ENCODE peak calls at places on chromosomes 3 and 15, in ten cellular contexts. O is endothelial cell, P is right atrium auricular region, I is GM13977, W is fibroblast of villous mesenchyme, E is endothelial cell of umbilical vein, D is mucosa of descending colon, A is PC-3, R is mammary epithelial cell, C is A549. B is an unnamed sample.

GRCh38 chr15:90994059-90994416 is 297 bp downstream of the PRC1 start:
- DNase-seq in A (no peak), W (no peak), E (no peak), O (peak; percentile 31), I (peak; percentile 38), P (no peak), C (no peak), D (no peak), R (peak; percentile 9), B (no peak)

GRCh38 chr3:196624907-196625306 is 14.6 kb upstream of the NRROS start:
- DNase-seq in A (no peak), D (peak; percentile 56), I (no peak), C (no peak), W (no peak), P (no peak), E (no peak), O (no peak), R (no peak), B (no peak)

GRCh38 chr3:189853906-189854305 is 222.7 kb downstream of the TP63 start:
- DNase-seq in O (no peak), W (no peak), A (no peak), I (no peak), E (no peak), C (no peak), P (no peak), R (no peak), D (no peak), B (no peak)

GRCh38 chr3:182315313-182315712 is 478.0 kb upstream of the ATP11B start:
- DNase-seq in E (no peak), I (no peak), A (no peak), W (no peak), D (no peak), P (no peak), O (no peak), R (no peak), C (no peak), B (no peak)

GRCh38 chr3:3237979-3238378 is 58.5 kb upstream of the CRBN start:
- DNase-seq in D (no peak), A (no peak), E (no peak), I (no peak), R (no peak), C (no peak), W (no peak), O (no peak), P (no peak), B (no peak)

GRCh38 chr3:72679540-72680198 is 168.6 kb downstream of the SHQ1 start:
- DNase-seq in A (no peak), C (no peak), I (peak; percentile 36), W (no peak), R (peak; percentile 40), P (no peak), O (no peak), E (no peak), D (no peak), B (no peak)

GRCh38 chr3:15796771-15797599 is 794 bp downstream of the ANKRD28 start:
- DNase-seq in E (peak; percentile 82), I (no peak), D (no peak), W (peak; percentile 69), A (peak; percentile 71), C (peak; percentile 25), O (no peak), R (peak; percentile 75), P (no peak), B (no peak)

GRCh38 chr3:148873270-148873927 is 8.3 kb downstream of the CPA3 start:
- DNase-seq in P (no peak), I (no peak), R (no peak), O (no peak), C (no peak), W (no peak), D (no peak), A (no peak), E (peak; percentile 59), B (no peak)

GRCh38 chr3:155391583-155391982 is 98.1 kb upstream of the STRIT1 start:
- DNase-seq in A (peak; percentile 93), C (peak; percentile 9), O (no peak), D (no peak), P (no peak), R (peak; percentile 75), E (no peak), W (peak; percentile 85), I (no peak), B (peak; percentile 69)

GRCh38 chr3:52721002-52721741 is 15.3 kb downstream of the SPCS1 start:
- DNase-seq in W (peak; percentile 82), R (no peak), E (no peak), P (no peak), D (no peak), C (no peak), I (peak; percentile 29), O (no peak), A (no peak), B (no peak)

GRCh38 chr3:71131893-71132314 is 451.6 kb downstream of the FOXP1 start:
- DNase-seq in O (no peak), A (no peak), W (no peak), I (no peak), R (no peak), D (no peak), E (no peak), C (no peak), P (no peak), B (no peak)

GRCh38 chr3:137714551-137714950 is 49.6 kb upstream of the SOX14 start:
- DNase-seq in W (no peak), O (no peak), I (no peak), P (no peak), R (no peak), A (no peak), C (no peak), E (no peak), D (no peak), B (no peak)

GRCh38 chr3:18501679-18502343 is 76.7 kb upstream of the SATB1 start:
- DNase-seq in D (no peak), O (no peak), C (no peak), P (no peak), A (peak; percentile 71), I (no peak), R (peak; percentile 63), E (no peak), W (no peak), B (no peak)

GRCh38 chr3:190491533-190492054 is 22.3 kb upstream of the IL1RAP start:
- DNase-seq in R (peak; percentile 89), D (no peak), P (no peak), O (no peak), C (no peak), E (no peak), A (peak; percentile 52), I (no peak), W (no peak), B (no peak)

DNA sequence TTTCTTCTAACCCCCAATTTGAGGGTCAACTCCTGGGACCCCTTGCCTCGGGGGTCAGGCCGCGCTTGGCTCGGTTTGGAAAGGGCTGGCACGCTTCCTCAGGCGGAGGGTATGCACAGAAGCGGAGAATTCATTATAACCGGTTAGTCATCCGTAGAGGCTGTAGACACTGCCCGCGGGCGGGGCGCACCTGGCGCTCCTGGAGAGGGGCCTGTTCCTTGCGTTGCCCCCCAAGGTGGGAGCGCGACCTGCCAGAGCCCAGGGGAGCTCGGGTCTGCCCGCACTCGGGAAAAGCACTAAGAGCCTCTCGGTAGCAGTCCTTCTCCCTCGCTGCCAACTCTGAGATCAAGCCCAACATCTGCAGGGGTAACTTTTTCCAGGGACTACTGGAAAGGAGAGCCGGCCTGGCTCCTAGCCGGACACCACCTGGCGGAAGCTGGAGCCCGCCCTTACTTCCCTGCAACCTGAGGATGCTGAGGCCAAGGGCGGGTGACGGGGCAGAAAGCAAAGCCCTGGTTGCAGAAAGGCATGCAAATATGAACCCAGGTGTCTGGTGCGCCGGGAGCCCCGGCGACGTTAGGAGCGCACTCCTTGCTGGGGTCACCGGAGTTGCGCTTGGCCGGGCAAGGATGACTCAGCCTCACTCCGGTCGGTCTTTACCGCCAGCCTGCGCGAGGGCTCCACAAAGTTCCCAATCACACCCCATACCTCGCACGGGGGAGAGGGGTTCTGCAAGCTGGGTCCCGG is 1.5 kb upstream of the CACNA2D3 start:
- DNase-seq in P (no peak), A (no peak), W (no peak), R (peak; percentile 19), D (no peak), E (no peak), C (no peak), O (peak; percentile 33), I (peak; percentile 70), B (no peak)
- TF ChIP-seq CTCF in P (no peak), A (no peak), W (no peak), R (no peak), D (no peak), E (no peak), C (no peak), O (no peak), I (no peak), B (no peak)

DNA sequence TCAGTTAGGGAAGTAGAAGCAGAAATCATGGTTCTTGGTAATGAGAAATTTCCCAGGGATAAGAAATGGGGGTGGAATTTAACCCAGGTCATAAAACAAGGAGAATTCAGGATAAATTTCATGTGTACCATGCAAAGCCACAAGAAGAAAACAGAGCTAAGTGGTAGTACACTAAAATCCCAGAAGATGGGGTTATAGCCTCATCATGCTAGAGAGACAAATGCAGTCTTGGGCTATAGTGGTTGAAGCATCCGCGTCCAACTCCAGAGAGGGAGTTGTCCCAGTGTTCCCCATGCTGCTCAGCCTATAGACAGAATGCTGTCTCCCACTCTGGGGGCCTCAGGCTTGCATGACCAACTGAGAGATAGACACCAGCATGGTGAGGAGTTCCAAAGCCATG is 36.2 kb upstream of the CLRN1 start:
- DNase-seq in E (peak; percentile 3), A (peak; percentile 22), W (peak; percentile 62), P (no peak), I (no peak), D (no peak), R (peak; percentile 11), O (no peak), C (peak; percentile 8), B (no peak)
- TF ChIP-seq CTCF in E (no peak), A (peak; percentile 41), W (peak; percentile 63), P (no peak), I (no peak), D (no peak), R (peak; percentile 37), O (no peak), C (peak; percentile 15), B (no peak)

DNA sequence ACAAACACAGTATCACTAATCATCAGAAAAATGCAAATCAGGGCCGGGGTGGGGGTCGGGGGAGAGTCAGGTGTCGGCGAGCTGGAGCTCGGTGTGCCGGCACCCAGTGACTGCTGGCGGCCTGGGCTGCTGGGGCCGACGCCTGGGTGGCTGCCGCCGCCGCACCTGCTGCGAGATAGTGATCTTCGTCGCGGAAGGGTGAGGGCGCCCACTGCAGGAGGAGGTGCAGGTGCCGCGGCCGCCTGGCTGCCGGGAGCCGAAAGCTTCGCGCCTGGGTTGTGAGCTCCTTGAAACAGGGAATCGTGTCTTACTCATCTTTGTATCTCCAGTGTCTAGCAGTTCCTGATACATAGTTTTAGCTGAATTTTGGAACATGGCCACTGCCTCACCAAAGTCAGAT is 64.0 kb upstream of the CPOX start:
- DNase-seq in R (peak; percentile 24), C (peak; percentile 8), P (no peak), A (peak; percentile 69), O (peak; percentile 15), W (no peak), D (peak; percentile 51), E (no peak), I (peak; percentile 61), B (no peak)
- TF ChIP-seq CTCF in R (peak; percentile 61), C (peak; percentile 37), P (no peak), A (peak; percentile 75), O (no peak), W (no peak), D (peak; percentile 28), E (peak; percentile 4), I (peak; percentile 70), B (no peak)

DNA sequence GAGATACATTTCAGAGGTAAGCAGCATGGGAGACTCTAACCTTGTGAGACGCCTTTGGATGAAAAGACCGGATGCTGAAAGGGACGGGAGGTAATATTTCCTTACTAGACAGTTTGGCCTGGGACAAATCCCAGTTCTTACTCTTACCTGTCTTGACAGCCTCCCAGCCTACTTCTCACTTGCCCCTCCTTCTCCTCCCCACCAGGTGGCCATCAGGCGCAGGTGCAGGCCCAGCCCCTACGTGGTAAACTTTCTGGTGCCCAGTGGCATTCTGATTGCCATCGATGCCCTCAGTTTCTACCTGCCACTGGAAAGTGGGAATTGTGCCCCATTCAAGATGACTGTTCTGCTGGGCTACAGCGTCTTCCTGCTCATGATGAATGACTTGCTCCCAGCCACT is 6.3 kb downstream of the HTR3D start:
- DNase-seq in W (no peak), O (no peak), A (no peak), D (no peak), P (no peak), C (no peak), I (no peak), R (no peak), E (no peak), B (no peak)
- TF ChIP-seq CTCF in W (no peak), O (no peak), A (peak; percentile 44), D (no peak), P (no peak), C (no peak), I (no peak), R (peak; percentile 15), E (no peak), B (no peak)

B was measured in ascending aorta.